ENCODE peak calls at places on chromosomes 4 and X, in five cellular contexts. V, Q, K, U and H are unnamed samples.

GRCh38 chrX:40174594-40175415 is 77.0 kb upstream of the BCOR start:
- DNase-seq in V (no peak), Q (peak; percentile 57), K (no peak), U (peak; percentile 48), H (no peak)

GRCh38 chr4:51942108-51942832 is 77.9 kb downstream of the LRRC66 start:
- DNase-seq in V (no peak), Q (no peak), K (no peak), U (no peak), H (no peak)

GRCh38 chr4:184331155-184331995 is 113.7 kb upstream of the ENPP6 start:
- DNase-seq in V (peak; percentile 54), Q (peak; percentile 29), K (no peak), U (no peak), H (peak; percentile 82)

GRCh38 chr4:146957252-146957651 is 11.6 kb upstream of the TTC29 start:
- DNase-seq in V (no peak), Q (no peak), K (no peak), U (peak; percentile 97), H (no peak)

GRCh38 chr4:137558951-137559350 is 26.7 kb upstream of the PCDH18 start:
- DNase-seq in V (no peak), Q (no peak), K (no peak), U (peak; percentile 57), H (no peak)

GRCh38 chrX:13965531-13965930 is 64.2 kb downstream of the GEMIN8 start:
- DNase-seq in V (no peak), Q (no peak), K (no peak), U (no peak), H (no peak)

GRCh38 chr4:152896819-152897218 is 39.3 kb upstream of the FHDC1 start:
- DNase-seq in V (no peak), Q (no peak), K (no peak), U (no peak), H (no peak)

GRCh38 chr4:185682236-185682635 is 129.8 kb downstream of the SORBS2 start:
- DNase-seq in V (no peak), Q (peak; percentile 18), K (no peak), U (peak; percentile 78), H (no peak)

GRCh38 chrX:139734996-139735395 is 27.0 kb upstream of the MCF2 start:
- DNase-seq in V (no peak), Q (peak; percentile 77), K (no peak), U (no peak), H (no peak)

GRCh38 chrX:139739138-139739537 is 31.2 kb upstream of the MCF2 start:
- DNase-seq in V (no peak), Q (no peak), K (no peak), U (peak; percentile 29), H (no peak)

GRCh38 chrX:139738581-139738980 is 30.6 kb upstream of the MCF2 start:
- DNase-seq in V (no peak), Q (no peak), K (no peak), U (no peak), H (no peak)
- H3K4me3 ChIP-seq in V (no peak overlapping the region), Q (no peak overlapping the region), K (no peak overlapping the region), U (no peak overlapping the region), H (no peak overlapping the region)

GRCh38 chrX:72624194-72624593 is 51.6 kb upstream of the HDAC8 start:
- DNase-seq in V (no peak), Q (no peak), K (no peak), U (no peak), H (no peak)

GRCh38 chrX:72621163-72621562 is 48.5 kb upstream of the HDAC8 start:
- DNase-seq in V (no peak), Q (no peak), K (no peak), U (no peak), H (no peak)

GRCh38 chrX:72621619-72622485 is 49.2 kb upstream of the HDAC8 start:
- DNase-seq in V (no peak), Q (peak; percentile 8), K (no peak), U (peak; percentile 32), H (no peak)

GRCh38 chrX:72620550-72621145 is 48.0 kb upstream of the HDAC8 start:
- DNase-seq in V (peak; percentile 4), Q (peak; percentile 87), K (no peak), U (peak; percentile 90), H (peak; percentile 54)
- H3K4me3 ChIP-seq in V (no peak overlapping the region), Q (no peak overlapping the region), K (no peak overlapping the region), U (peak overlapping the region; percentile 25), H (no peak overlapping the region)

GRCh38 chr4:169071781-169072180 is 61.7 kb upstream of the CBR4 start:
- DNase-seq in V (no peak), Q (no peak), K (no peak), U (no peak), H (no peak)

GRCh38 chr4:169068423-169068822 is 58.4 kb upstream of the CBR4 start:
- DNase-seq in V (no peak), Q (peak; percentile 64), K (no peak), U (no peak), H (no peak)

GRCh38 chr4:169070895-169071218 is 60.8 kb upstream of the CBR4 start:
- DNase-seq in V (no peak), Q (peak; percentile 38), K (no peak), U (no peak), H (peak; percentile 71)

GRCh38 chr4:169070071-169070894 is 60.2 kb upstream of the CBR4 start:
- DNase-seq in V (no peak), Q (peak; percentile 99), K (no peak), U (peak; percentile 95), H (peak; percentile 82)

DNA sequence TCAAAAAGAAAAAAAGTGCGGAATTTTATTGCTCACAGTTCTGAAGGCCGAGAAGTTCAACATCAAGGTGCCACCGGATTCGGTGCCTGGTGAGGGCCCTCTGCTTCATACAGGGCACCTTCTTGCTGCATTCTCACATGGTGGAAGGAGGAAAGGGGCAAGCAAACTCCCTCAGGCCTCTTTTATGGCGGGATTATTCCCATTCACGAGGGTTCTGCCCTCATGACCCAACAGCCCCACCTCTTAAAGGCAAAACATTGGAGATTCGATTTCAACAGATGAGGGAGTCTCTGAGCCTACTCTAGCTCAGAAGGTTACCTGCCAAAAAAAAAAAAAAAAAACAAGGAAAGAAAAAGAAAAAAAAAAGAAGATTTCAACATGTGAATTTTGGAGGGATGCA is 64.1 kb upstream of the CBR4 start:
- DNase-seq in V (no peak), Q (no peak), K (no peak), U (no peak), H (no peak)
- H3K4me3 ChIP-seq in V (no peak overlapping the region), Q (no peak overlapping the region), K (no peak overlapping the region), U (no peak overlapping the region), H (no peak overlapping the region)

GRCh38 chr4:107392380-107392779 is 327.7 kb downstream of the PAPSS1 start:
- DNase-seq in V (no peak), Q (no peak), K (no peak), U (no peak), H (no peak)
- H3K4me3 ChIP-seq in V (no peak overlapping the region), Q (no peak overlapping the region), K (no peak overlapping the region), U (no peak overlapping the region), H (no peak overlapping the region)

GRCh38 chrX:63349307-63349706 is 1.8 kb downstream of the SPIN4 start:
- DNase-seq in V (no peak), Q (no peak), K (no peak), U (no peak), H (no peak)
- H3K4me3 ChIP-seq in V (no peak overlapping the region), Q (no peak overlapping the region), K (no peak overlapping the region), U (no peak overlapping the region), H (no peak overlapping the region)

DNA sequence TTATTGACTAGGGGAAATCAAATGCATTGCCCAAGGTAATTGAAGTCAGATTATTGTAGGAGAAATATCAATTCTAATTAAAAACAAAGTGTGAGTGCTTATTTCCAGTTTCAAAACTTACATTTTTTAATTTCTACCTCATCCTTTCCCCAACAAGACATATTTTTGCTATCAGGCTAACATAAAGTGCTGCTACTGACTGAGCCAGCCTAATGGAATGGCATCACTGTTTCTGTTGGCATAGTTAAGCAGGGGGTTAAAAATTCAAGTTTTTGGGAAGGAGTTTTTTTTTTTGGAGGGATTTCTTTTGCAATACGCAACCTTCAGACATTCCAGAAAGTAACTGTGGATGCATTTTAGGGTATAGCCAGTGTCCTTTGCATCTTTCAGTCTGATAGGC is 24.2 kb downstream of the GAB1 start:
- DNase-seq in V (no peak), Q (no peak), K (no peak), U (no peak), H (no peak)
- H3K4me3 ChIP-seq in V (no peak overlapping the region), Q (no peak overlapping the region), K (no peak overlapping the region), U (no peak overlapping the region), H (no peak overlapping the region)

GRCh38 chr4:127604949-127605709 is 27.6 kb upstream of the INTU start:
- DNase-seq in V (no peak), Q (peak; percentile 75), K (no peak), U (no peak), H (no peak)
- H3K4me3 ChIP-seq in V (no peak overlapping the region), Q (no peak overlapping the region), K (no peak overlapping the region), U (no peak overlapping the region), H (no peak overlapping the region)